ENCODE peak calls at places on chromosomes 2 and 18, in four cellular contexts. D, Y, M and Z are unnamed samples.

GRCh38 chr18:9539283-9539682 is 64.0 kb downstream of the RALBP1 start:
- DNase-seq in D (no peak), Y (no peak), M (no peak), Z (no peak)

GRCh38 chr2:240916571-240917008 is 10.5 kb downstream of the CROCC2 start:
- DNase-seq in D (no peak), Y (no peak), M (no peak), Z (no peak)

GRCh38 chr2:174510583-174511189 is 23.9 kb upstream of the GPR155 start:
- DNase-seq in D (no peak), Y (no peak), M (no peak), Z (no peak)

GRCh38 chr2:85273732-85274731 is 53.8 kb downstream of the TGOLN2 start:
- DNase-seq in D (no peak), Y (no peak), M (no peak), Z (no peak)

GRCh38 chr2:106160786-106161261 is 33.3 kb downstream of the UXS1 start:
- DNase-seq in D (no peak), Y (no peak), M (no peak), Z (no peak)

GRCh38 chr2:43714164-43714563 is 37.9 kb upstream of the C1GALT1C1L start:
- DNase-seq in D (no peak), Y (no peak), M (no peak), Z (no peak)

GRCh38 chr2:102193074-102193473 is 6.3 kb downstream of the IL1RL2 start:
- DNase-seq in D (no peak), Y (no peak), M (no peak), Z (no peak)

GRCh38 chr2:157056200-157056676 is 201.3 kb upstream of the GALNT5 start:
- DNase-seq in D (no peak), Y (no peak), M (no peak), Z (no peak)

GRCh38 chr18:58174285-58174684 is 130.3 kb downstream of the NEDD4L start:
- DNase-seq in D (no peak), Y (no peak), M (no peak), Z (no peak)

GRCh38 chr2:23268467-23269263 is 116.3 kb upstream of the KLHL29 start:
- DNase-seq in D (no peak), Y (no peak), M (no peak), Z (no peak)

GRCh38 chr2:231387904-231388724 is 7.4 kb upstream of the B3GNT7 start:
- DNase-seq in D (peak; percentile 94), Y (no peak), M (no peak), Z (no peak)

GRCh38 chr2:70716951-70717350 is 51.0 kb downstream of the ADD2 start:
- DNase-seq in D (no peak), Y (no peak), M (peak; percentile 63), Z (no peak)

GRCh38 chr2:139281124-139281523 is 500.9 kb upstream of the NXPH2 start:
- DNase-seq in D (no peak), Y (no peak), M (no peak), Z (no peak)

GRCh38 chr2:143296089-143296488 is 166.9 kb downstream of the ARHGAP15 start:
- DNase-seq in D (no peak), Y (no peak), M (no peak), Z (no peak)

GRCh38 chr18:45090526-45091140 is 409.9 kb downstream of the SETBP1 start:
- DNase-seq in D (no peak), Y (no peak), M (no peak), Z (no peak)

GRCh38 chr18:55790296-55790695 is 202.3 kb upstream of the TCF4 start:
- DNase-seq in D (no peak), Y (no peak), M (no peak), Z (no peak)

GRCh38 chr18:41484069-41484468 is 471.0 kb upstream of the PIK3C3 start:
- DNase-seq in D (no peak), Y (no peak), M (no peak), Z (no peak)

GRCh38 chr2:20578895-20579825 is 71.7 kb downstream of the HS1BP3 start:
- DNase-seq in D (peak; percentile 78), Y (no peak), M (peak; percentile 92), Z (peak; percentile 89)

GRCh38 chr2:121999273-121999672 is 243.8 kb downstream of the TSN start:
- DNase-seq in D (no peak), Y (no peak), M (peak; percentile 42), Z (no peak)

GRCh38 chr2:10561636-10562035 is 113.5 kb upstream of the ODC1 start:
- DNase-seq in D (no peak), Y (no peak), M (no peak), Z (no peak)

GRCh38 chr2:78676921-78677696 is 348.4 kb upstream of the REG3G start:
- DNase-seq in D (no peak), Y (peak; percentile 82), M (no peak), Z (no peak)

GRCh38 chr2:1052671-1053270 is 102.1 kb downstream of the SNTG2 start:
- DNase-seq in D (no peak), Y (no peak), M (no peak), Z (no peak)

GRCh38 chr2:53545159-53546055 is 222.2 kb upstream of the CHAC2 start:
- DNase-seq in D (peak; percentile 82), Y (no peak), M (no peak), Z (no peak)

GRCh38 chr2:193810533-193810932 is 1615.8 kb upstream of the TMEFF2 start:
- DNase-seq in D (no peak), Y (no peak), M (no peak), Z (no peak)

GRCh38 chr18:54233228-54233625 is 8.8 kb upstream of the MBD2 start:
- DNase-seq in D (no peak), Y (no peak), M (no peak), Z (no peak)

GRCh38 chr2:26479131-26479970 is 1.4 kb upstream of the OTOF start:
- DNase-seq in D (no peak), Y (no peak), M (no peak), Z (no peak)

GRCh38 chr18:69469444-69469919 is 68.8 kb downstream of the DOK6 start:
- DNase-seq in D (no peak), Y (no peak), M (no peak), Z (no peak)

GRCh38 chr18:60358516-60358915 is 14.1 kb downstream of the MC4R start:
- DNase-seq in D (no peak), Y (no peak), M (no peak), Z (no peak)

GRCh38 chr18:74264303-74265020 is 27.3 kb downstream of the CYB5A start:
- DNase-seq in D (no peak), Y (no peak), M (no peak), Z (no peak)

GRCh38 chr2:84971799-84972790 is 1.1 kb downstream of the KCMF1 start:
- DNase-seq in D (no peak), Y (peak; percentile 12), M (peak; percentile 88), Z (peak; percentile 61)